ENCODE peak calls at places on chromosomes 12 and 14, in ten cellular contexts. O, F, Y, Z, J, X, B, T, D and H are unnamed samples.

GRCh38 chr12:59486827-59487226 is 109.0 kb upstream of the SLC16A7 start:
- DNase-seq in O (no peak), F (no peak), Y (no peak), Z (no peak), J (no peak), X (no peak), B (no peak), T (peak; percentile 43), D (no peak), H (no peak)

GRCh38 chr14:56659964-56660551 is 80.5 kb downstream of the TMEM260 start:
- DNase-seq in O (no peak), F (no peak), Y (no peak), Z (no peak), J (no peak), X (no peak), B (peak; percentile 89), T (peak; percentile 27), D (no peak), H (peak; percentile 16)

GRCh38 chr12:130139971-130140547 is 22.2 kb upstream of the FZD10 start:
- DNase-seq in O (no peak), F (no peak), Y (no peak), Z (no peak), J (no peak), X (no peak), B (no peak), T (no peak), D (no peak), H (no peak)

GRCh38 chr12:44647891-44648690 is 228.0 kb downstream of the NELL2 start:
- DNase-seq in O (no peak), F (no peak), Y (no peak), Z (no peak), J (no peak), X (no peak), B (no peak), T (no peak), D (no peak), H (no peak)

GRCh38 chr12:807041-807717 is 54.8 kb downstream of the WNK1 start:
- DNase-seq in O (no peak), F (no peak), Y (no peak), Z (no peak), J (no peak), X (no peak), B (no peak), T (no peak), D (no peak), H (no peak)

GRCh38 chr12:104694161-104694560 is 237.4 kb downstream of the CHST11 start:
- DNase-seq in O (no peak), F (no peak), Y (no peak), Z (no peak), J (no peak), X (no peak), B (no peak), T (no peak), D (no peak), H (no peak)

GRCh38 chr12:4648099-4648498 is 752 bp downstream of the AKAP3 start:
- DNase-seq in O (peak; percentile 4), F (no peak), Y (no peak), Z (no peak), J (no peak), X (no peak), B (no peak), T (peak; percentile 12), D (no peak), H (no peak)

GRCh38 chr14:35402323-35403084 is 2.0 kb downstream of the NFKBIA start:
- DNase-seq in O (no peak), F (no peak), Y (no peak), Z (no peak), J (no peak), X (no peak), B (no peak), T (peak; percentile 52), D (no peak), H (no peak)

GRCh38 chr14:59463773-59464650 is 1.2 kb downstream of the GPR135 start:
- DNase-seq in O (peak; percentile 26), F (no peak), Y (peak; percentile 48), Z (no peak), J (peak; percentile 51), X (peak; percentile 66), B (no peak), T (no peak), D (peak; percentile 21), H (no peak)

GRCh38 chr12:109686523-109686922 is 27.1 kb upstream of the FAM222A start:
- DNase-seq in O (no peak), F (no peak), Y (no peak), Z (no peak), J (no peak), X (no peak), B (no peak), T (no peak), D (no peak), H (no peak)

GRCh38 chr12:84976133-84976532 is 59.9 kb downstream of the TSPAN19 start:
- DNase-seq in O (no peak), F (no peak), Y (no peak), Z (no peak), J (no peak), X (no peak), B (no peak), T (no peak), D (no peak), H (no peak)

GRCh38 chr14:95319312-95320075 is at the start of gene CLMN:
- DNase-seq in O (peak; percentile 52), F (peak; percentile 2), Y (peak; percentile 60), Z (no peak), J (peak; percentile 61), X (peak; percentile 69), B (peak; percentile 42), T (peak; percentile 52), D (peak; percentile 43), H (no peak)

GRCh38 chr14:70905316-70905715 is 1.9 kb upstream of the PCNX1 start:
- DNase-seq in O (no peak), F (no peak), Y (no peak), Z (no peak), J (no peak), X (no peak), B (no peak), T (no peak), D (no peak), H (no peak)

GRCh38 chr14:52863339-52863700 is 71.9 kb upstream of the GNPNAT1 start:
- DNase-seq in O (no peak), F (no peak), Y (no peak), Z (no peak), J (no peak), X (no peak), B (no peak), T (no peak), D (no peak), H (no peak)

GRCh38 chr14:24172871-24173281 is 996 bp downstream of the REC8 start:
- DNase-seq in O (no peak), F (no peak), Y (no peak), Z (no peak), J (no peak), X (no peak), B (no peak), T (no peak), D (no peak), H (no peak)

GRCh38 chr12:66393890-66394289 is 91.6 kb downstream of the HELB start:
- DNase-seq in O (no peak), F (no peak), Y (no peak), Z (no peak), J (no peak), X (no peak), B (no peak), T (no peak), D (no peak), H (no peak)

GRCh38 chr12:28350502-28350901 is 160.2 kb downstream of the CCDC91 start:
- DNase-seq in O (no peak), F (no peak), Y (no peak), Z (no peak), J (no peak), X (no peak), B (no peak), T (no peak), D (no peak), H (no peak)

GRCh38 chr12:57127101-57127709 is 1.1 kb upstream of the LRP1 start:
- DNase-seq in O (peak; percentile 34), F (peak; percentile 9), Y (peak; percentile 73), Z (no peak), J (peak; percentile 86), X (peak; percentile 78), B (peak; percentile 56), T (peak; percentile 70), D (peak; percentile 69), H (no peak)

GRCh38 chr12:90515199-90516175 is 439.5 kb downstream of the CCER1 start:
- DNase-seq in O (no peak), F (no peak), Y (no peak), Z (no peak), J (no peak), X (no peak), B (no peak), T (no peak), D (no peak), H (no peak)

GRCh38 chr12:16492240-16492639 is 113.7 kb downstream of the LMO3 start:
- DNase-seq in O (no peak), F (no peak), Y (no peak), Z (no peak), J (no peak), X (no peak), B (no peak), T (no peak), D (no peak), H (no peak)

GRCh38 chr12:56522486-56523193 is 1.0 kb downstream of the RBMS2 start:
- DNase-seq in O (no peak), F (no peak), Y (no peak), Z (no peak), J (no peak), X (no peak), B (no peak), T (peak; percentile 24), D (no peak), H (no peak)

GRCh38 chr14:92717571-92718042 is 30.8 kb downstream of the LGMN start:
- DNase-seq in O (no peak), F (no peak), Y (no peak), Z (no peak), J (no peak), X (no peak), B (no peak), T (peak; percentile 39), D (no peak), H (no peak)

GRCh38 chr14:44589180-44589579 is 82.1 kb upstream of the FSCB start:
- DNase-seq in O (no peak), F (no peak), Y (no peak), Z (no peak), J (no peak), X (no peak), B (no peak), T (peak; percentile 33), D (no peak), H (no peak)

GRCh38 chr12:111238075-111238734 is 130.7 kb downstream of the PHETA1 start:
- DNase-seq in O (no peak), F (no peak), Y (no peak), Z (no peak), J (no peak), X (no peak), B (no peak), T (no peak), D (no peak), H (no peak)

GRCh38 chr14:22047105-22047504 is 373.5 kb upstream of the OR4E1 start:
- DNase-seq in O (peak; percentile 19), F (no peak), Y (no peak), Z (no peak), J (no peak), X (no peak), B (no peak), T (peak; percentile 45), D (no peak), H (no peak)

GRCh38 chr14:103552011-103552797 is 10.3 kb downstream of the BAG5 start:
- DNase-seq in O (no peak), F (no peak), Y (peak; percentile 66), Z (no peak), J (peak; percentile 68), X (no peak), B (no peak), T (peak; percentile 70), D (no peak), H (no peak)

GRCh38 chr12:104603545-104603973 is 146.8 kb downstream of the CHST11 start:
- DNase-seq in O (no peak), F (no peak), Y (no peak), Z (no peak), J (no peak), X (no peak), B (peak; percentile 31), T (peak; percentile 68), D (no peak), H (no peak)

GRCh38 chr12:78863482-78864427 is 819 bp upstream of the SYT1 start:
- DNase-seq in O (peak; percentile 2), F (no peak), Y (peak; percentile 66), Z (no peak), J (peak; percentile 44), X (peak; percentile 86), B (peak; percentile 41), T (peak; percentile 86), D (peak; percentile 15), H (no peak)